ENCODE peak calls at places on chromosome 1, in ten cellular contexts. I, D, V, X, A, J, S, M, T and B are unnamed samples.

GRCh38 chr1:8431028-8431427 is 113.1 kb downstream of the SLC45A1 start:
- DNase-seq in I (no peak), D (peak), V (peak), X (no peak), A (no peak), J (no peak), S (no peak), M (no peak), T (no peak), B (no peak)

GRCh38 chr1:234997201-234998173 is 131.2 kb downstream of the TOMM20 start:
- DNase-seq in I (peak), D (no peak), V (no peak), X (peak), A (peak), J (peak), S (no peak), M (no peak), T (no peak), B (no peak)

GRCh38 chr1:179046808-179047636 is 21.3 kb downstream of the FAM20B start:
- DNase-seq in I (no peak), D (no peak), V (no peak), X (no peak), A (no peak), J (no peak), S (no peak), M (no peak), T (no peak), B (no peak)

GRCh38 chr1:183953031-183953430 is 84.5 kb downstream of the COLGALT2 start:
- DNase-seq in I (no peak), D (no peak), V (no peak), X (no peak), A (peak), J (peak), S (no peak), M (no peak), T (no peak), B (no peak)

GRCh38 chr1:152870831-152871730 is 7.0 kb upstream of the SMCP start:
- DNase-seq in I (no peak), D (peak), V (no peak), X (no peak), A (peak), J (no peak), S (peak), M (no peak), T (peak), B (peak)

GRCh38 chr1:240906477-240906876 is 294.5 kb upstream of the GREM2 start:
- DNase-seq in I (no peak), D (no peak), V (no peak), X (no peak), A (peak), J (peak), S (no peak), M (no peak), T (no peak), B (no peak)

GRCh38 chr1:216944864-216945505 is 221.8 kb upstream of the ESRRG start:
- DNase-seq in I (no peak), D (no peak), V (no peak), X (no peak), A (no peak), J (no peak), S (peak), M (no peak), T (no peak), B (no peak)

GRCh38 chr1:192747305-192747704 is 61.5 kb upstream of the RGS2 start:
- DNase-seq in I (no peak), D (no peak), V (no peak), X (no peak), A (no peak), J (no peak), S (no peak), M (no peak), T (no peak), B (no peak)

GRCh38 chr1:228013322-228014234 is 6.8 kb downstream of the WNT3A start:
- DNase-seq in I (no peak), D (no peak), V (no peak), X (no peak), A (no peak), J (no peak), S (no peak), M (no peak), T (peak), B (no peak)

GRCh38 chr1:174740248-174740990 is 259.3 kb upstream of the CACYBP start:
- DNase-seq in I (no peak), D (no peak), V (no peak), X (no peak), A (no peak), J (peak), S (no peak), M (no peak), T (no peak), B (no peak)

GRCh38 chr1:19597463-19598309 is 46.4 kb upstream of the NBL1 start:
- DNase-seq in I (no peak), D (no peak), V (peak), X (no peak), A (peak), J (peak), S (no peak), M (peak), T (no peak), B (no peak)

GRCh38 chr1:151718666-151719065 is 2.1 kb upstream of the CELF3 start:
- DNase-seq in I (no peak), D (peak), V (no peak), X (no peak), A (no peak), J (no peak), S (no peak), M (no peak), T (no peak), B (no peak)

GRCh38 chr1:165152109-165152508 is 204.4 kb downstream of the LMX1A start:
- DNase-seq in I (no peak), D (no peak), V (no peak), X (no peak), A (no peak), J (no peak), S (no peak), M (no peak), T (no peak), B (no peak)

GRCh38 chr1:64969305-64970066 is 3.1 kb upstream of the JAK1 start:
- DNase-seq in I (no peak), D (no peak), V (no peak), X (no peak), A (no peak), J (no peak), S (no peak), M (no peak), T (no peak), B (no peak)